ENCODE peak calls at places on chromosome 12, in nine cellular contexts. U is CD4-positive, CD25-positive, alpha-beta regulatory T cell; Z is body of pancreas; E is left ventricle myocardium inferior; Q is mammary epithelial cell; T is naive thymus-derived CD4-positive, alpha-beta T cell; K is Caco-2; H is RWPE2; B is CD8-positive, alpha-beta T cell. R is an unnamed sample. For H3K4me1 and H3K27me3, the result is how much of the 10 kb centered on the place peaks cover.

GRCh38 chr12:123934829-123935228 is 37.8 kb downstream of the CCDC92 start:
- DNase-seq in T (no peak), B (no peak), U (no peak), E (no peak), Z (no peak), H (no peak), K (no peak), Q (peak), R (no peak)

GRCh38 chr12:122894173-122895121 is 1.5 kb downstream of the VPS37B start:
- DNase-seq in T (no peak), Q (peak), B (no peak), K (no peak), H (no peak), E (no peak), U (no peak), Z (peak), R (no peak)

GRCh38 chr12:61536117-61536516 is 724.1 kb upstream of the USP15 start:
- DNase-seq in U (no peak), B (no peak), T (no peak), Z (no peak), E (no peak), Q (no peak), K (no peak), H (no peak), R (no peak)

GRCh38 chr12:49552899-49553298 is 14.1 kb downstream of the KCNH3 start:
- DNase-seq in Z (no peak), E (no peak), K (no peak), H (no peak), T (no peak), B (no peak), U (no peak), Q (no peak), R (no peak)

GRCh38 chr12:88036368-88036965 is 7.3 kb upstream of the C12orf50 start:
- DNase-seq in U (no peak), Q (peak), H (no peak), Z (peak), E (no peak), B (no peak), T (no peak), K (no peak), R (no peak)

GRCh38 chr12:57299514-57300016 is 48.6 kb upstream of the STAC3 start:
- DNase-seq in H (no peak), B (no peak), Q (no peak), E (no peak), T (no peak), Z (no peak), K (no peak), U (no peak), R (no peak)

GRCh38 chr12:85641796-85642195 is 194.4 kb downstream of the RASSF9 start:
- DNase-seq in E (no peak), T (no peak), K (no peak), Z (no peak), H (no peak), B (no peak), Q (peak), U (no peak), R (no peak)

GRCh38 chr12:119061208-119061796 is 80.0 kb downstream of the SRRM4 start:
- DNase-seq in T (no peak), E (peak), K (peak), Z (peak), H (peak), U (no peak), Q (peak), B (no peak), R (peak)

GRCh38 chr12:79737875-79738718 is 47.3 kb upstream of the PAWR start:
- DNase-seq in B (no peak), K (peak), Z (peak), E (no peak), Q (peak), H (no peak), T (no peak), U (no peak), R (peak)

GRCh38 chr12:40726366-40726765 is 34.1 kb downstream of the CNTN1 start:
- DNase-seq in E (no peak), B (no peak), K (no peak), U (no peak), T (no peak), Z (no peak), H (no peak), Q (no peak), R (no peak)

GRCh38 chr12:17266856-17267255 is 660.9 kb upstream of the LMO3 start:
- DNase-seq in K (no peak), Q (no peak), Z (no peak), E (no peak), T (no peak), U (no peak), B (no peak), H (no peak), R (no peak)

GRCh38 chr12:71742998-71743397 is 11.7 kb upstream of the RAB21 start:
- DNase-seq in K (no peak), Q (no peak), Z (no peak), H (no peak), U (no peak), B (no peak), T (no peak), E (no peak), R (no peak)

GRCh38 chr12:34601689-34602088 is 579.4 kb downstream of the ALG10 start:
- DNase-seq in T (no peak), B (no peak), E (no peak), H (peak), K (no peak), Z (no peak), U (no peak), Q (no peak), R (no peak)

GRCh38 chr12:113857371-113857770 is 108.8 kb downstream of the RBM19 start:
- DNase-seq in B (no peak), Z (no peak), E (no peak), K (no peak), Q (no peak), H (no peak), T (no peak), U (no peak), R (no peak)

GRCh38 chr12:82124711-82125110 is 233.5 kb downstream of the CCDC59 start:
- DNase-seq in Z (no peak), Q (peak), K (no peak), T (no peak), H (peak), U (no peak), B (no peak), E (no peak), R (no peak)

GRCh38 chr12:27183342-27183741 is 60.7 kb upstream of the STK38L start:
- DNase-seq in B (no peak), T (no peak), E (no peak), U (no peak), K (no peak), H (no peak), Z (no peak), Q (no peak), R (no peak)

GRCh38 chr12:46959484-46959883 is 119.9 kb upstream of the PCED1B start:
- DNase-seq in U (no peak), Z (no peak), E (no peak), B (no peak), Q (peak), K (no peak), H (no peak), T (no peak), R (no peak)

GRCh38 chr12:94597268-94597667 is 53.1 kb downstream of the TMCC3 start:
- DNase-seq in B (no peak), T (no peak), Z (no peak), H (no peak), K (no peak), Q (no peak), E (no peak), U (no peak), R (no peak)

GRCh38 chr12:119803391-119803791 is 73.7 kb downstream of the CIT start:
- DNase-seq in K (no peak), H (no peak), U (no peak), Q (no peak), B (no peak), E (no peak), T (no peak), Z (peak), R (no peak)

GRCh38 chr12:46292754-46293402 is 24.0 kb upstream of the SLC38A1 start:
- DNase-seq in U (no peak), E (no peak), Q (peak), H (no peak), K (no peak), T (no peak), Z (no peak), B (no peak), R (no peak)

GRCh38 chr12:111074559-111074958 is 154.2 kb upstream of the MYL2 start:
- DNase-seq in Q (no peak), U (no peak), H (peak), B (no peak), Z (peak), T (no peak), E (no peak), K (no peak), R (no peak)

GRCh38 chr12:85713368-85713767 is 122.8 kb downstream of the RASSF9 start:
- DNase-seq in Z (no peak), B (no peak), H (no peak), K (no peak), E (no peak), Q (no peak), T (no peak), U (no peak), R (no peak)

GRCh38 chr12:45637706-45638105 is 91.8 kb upstream of the ARID2 start:
- DNase-seq in T (no peak), K (no peak), Q (peak), E (no peak), H (no peak), U (no peak), B (no peak), Z (no peak), R (no peak)

GRCh38 chr12:59191372-59191771 is 271.1 kb upstream of the LRIG3 start:
- DNase-seq in U (no peak), T (no peak), Q (peak), H (no peak), K (no peak), E (no peak), Z (no peak), B (no peak), R (no peak)

GRCh38 chr12:71556471-71556870 is 107.2 kb downstream of the ZFC3H1 start:
- DNase-seq in B (no peak), U (no peak), K (no peak), Q (no peak), Z (no peak), E (no peak), H (no peak), T (no peak), R (no peak)

GRCh38 chr12:132629330-132629729 is 10.8 kb downstream of the P2RX2 start:
- DNase-seq in U (no peak), H (no peak), T (no peak), Z (no peak), Q (no peak), B (no peak), E (no peak), K (no peak), R (no peak)

GRCh38 chr12:70487440-70487839 is 121.3 kb downstream of the KCNMB4 start:
- DNase-seq in T (no peak), Q (no peak), K (no peak), Z (no peak), U (no peak), E (no peak), H (no peak), B (no peak), R (no peak)

GRCh38 chr12:53221203-53222076 is 10.6 kb downstream of the RARG start:
- DNase-seq in Z (peak), H (peak), U (peak), T (peak), B (no peak), Q (peak), E (peak), K (peak), R (no peak)

GRCh38 chr12:32893008-32893407 is 3.6 kb downstream of the PKP2 start:
- DNase-seq in H (no peak), T (no peak), B (no peak), Z (no peak), K (peak), U (no peak), Q (no peak), E (no peak), R (no peak)

GRCh38 chr12:12010277-12011031 is 60.3 kb upstream of the BCL2L14 start:
- DNase-seq in T (no peak), Z (peak), E (peak), B (no peak), H (no peak), U (no peak), K (no peak), Q (peak), R (peak)

GRCh38 chr12:39464976-39465375 is 22.1 kb upstream of the KIF21A start:
- DNase-seq in Z (no peak), B (no peak), E (no peak), H (no peak), T (no peak), K (no peak), Q (no peak), U (no peak), R (no peak)

GRCh38 chr12:132310181-132311040 is 19.0 kb downstream of the GALNT9 start:
- DNase-seq in E (no peak), Q (no peak), K (no peak), B (no peak), Z (no peak), U (no peak), H (peak), T (no peak), R (no peak)

GRCh38 chr12:53623526-53623925 is 2.7 kb downstream of the ATF7 start:
- DNase-seq in U (no peak), T (no peak), H (no peak), Z (no peak), B (no peak), K (no peak), Q (peak), E (no peak), R (no peak)

GRCh38 chr12:40693503-40693863 is 1.2 kb downstream of the CNTN1 start:
- DNase-seq in T (no peak), Z (peak), H (no peak), K (no peak), E (no peak), B (no peak), U (no peak), Q (peak), R (no peak)

GRCh38 chr12:100706029-100706428 is 88.5 kb upstream of the ANO4 start:
- DNase-seq in Z (no peak), B (no peak), H (peak), U (no peak), E (no peak), K (no peak), T (no peak), Q (peak), R (no peak)

GRCh38 chr12:132724506-132725220 is 14.0 kb downstream of the PGAM5 start:
- DNase-seq in U (no peak), E (no peak), H (no peak), B (no peak), Z (no peak), Q (no peak), T (no peak), K (no peak), R (no peak)

GRCh38 chr12:124646385-124647230 is 79.2 kb upstream of the NCOR2 start:
- DNase-seq in B (no peak), E (no peak), Z (no peak), Q (no peak), K (no peak), H (no peak), T (no peak), U (no peak), R (no peak)

GRCh38 chr12:120249875-120250795 is 15.4 kb downstream of the PXN start:
- DNase-seq in T (no peak), H (no peak), Q (no peak), B (no peak), U (no peak), E (peak), K (no peak), Z (no peak), R (peak)

GRCh38 chr12:65490193-65490592 is 211.7 kb downstream of the MSRB3 start:
- DNase-seq in U (no peak), K (no peak), E (no peak), T (no peak), Z (no peak), B (no peak), Q (peak), H (no peak), R (no peak)

DNA sequence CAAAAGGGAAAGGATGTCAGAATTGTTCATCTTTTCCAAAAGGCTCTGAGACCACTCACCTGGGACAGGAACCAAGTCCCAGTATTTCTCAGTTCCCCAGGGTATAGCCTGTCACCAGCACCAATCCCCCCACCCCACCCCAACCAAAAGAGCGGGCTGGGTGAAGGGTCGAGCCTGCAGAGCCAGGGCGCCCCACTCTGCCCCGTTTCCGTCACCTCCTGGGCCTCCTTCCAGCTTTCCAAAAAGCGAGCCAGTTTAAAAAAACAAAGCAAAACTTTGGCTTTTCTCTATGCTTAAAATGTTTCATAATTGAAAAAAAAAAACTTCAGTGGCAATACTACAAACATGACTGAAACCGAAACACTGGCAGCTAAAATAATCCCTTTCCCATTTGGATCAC is 7.6 kb downstream of the CAMKK2 start:
- DNase-seq in H (no peak), B (no peak), T (no peak), U (no peak), Z (no peak), E (no peak), K (no peak), Q (no peak), R (no peak)
- H3K4me3 ChIP-seq in H (no peak), B (no peak), T (no peak), U (no peak), Z (no peak), E (peak), K (no peak), Q (no peak), R (no peak)

DNA sequence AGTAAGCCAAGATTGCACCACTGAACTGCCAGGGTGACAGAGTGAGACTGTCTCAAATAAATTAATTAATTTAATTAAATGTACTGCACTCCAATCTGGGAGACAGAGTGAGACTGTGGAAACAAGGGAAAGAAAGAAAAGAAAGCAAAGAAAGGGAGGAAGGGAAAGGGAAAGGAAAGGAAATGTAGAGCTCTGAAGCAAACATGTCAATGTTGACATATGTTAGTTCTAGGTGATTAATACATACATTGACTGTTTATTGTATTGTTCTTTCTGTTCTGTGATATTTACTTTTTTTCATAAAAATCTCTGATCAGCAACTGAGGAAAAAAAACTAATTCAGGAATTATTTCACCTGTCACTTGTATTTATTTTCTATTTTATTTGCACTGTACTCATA is 99.5 kb downstream of the DENND5B start:
- DNase-seq in K (no peak), U (no peak), B (no peak), Z (no peak), H (no peak), T (no peak), E (no peak), Q (no peak), R (no peak)
- H3K4me1 ChIP-seq in K (under half), U (under half), B (under half), Z (under half), H (under half), T (under half), E (under half), Q (under half), R (under half)

GRCh38 chr12:4422985-4423384 is 22.6 kb downstream of the FGF6 start:
- DNase-seq in U (no peak), B (no peak), K (no peak), E (no peak), Z (no peak), H (no peak), T (no peak), Q (no peak), R (no peak)

GRCh38 chr12:4421590-4422031 is 24.0 kb downstream of the FGF6 start:
- DNase-seq in Q (peak), T (no peak), U (peak), K (peak), B (no peak), H (no peak), Z (no peak), E (no peak), R (peak)

GRCh38 chr12:4417471-4417870 is 28.1 kb downstream of the FGF6 start:
- DNase-seq in Q (no peak), E (no peak), T (no peak), K (no peak), B (no peak), H (no peak), Z (no peak), U (no peak), R (no peak)

GRCh38 chr12:4416276-4416675 is 29.3 kb downstream of the FGF6 start:
- DNase-seq in U (no peak), T (no peak), B (no peak), E (no peak), K (no peak), Q (no peak), H (no peak), Z (no peak), R (no peak)

DNA sequence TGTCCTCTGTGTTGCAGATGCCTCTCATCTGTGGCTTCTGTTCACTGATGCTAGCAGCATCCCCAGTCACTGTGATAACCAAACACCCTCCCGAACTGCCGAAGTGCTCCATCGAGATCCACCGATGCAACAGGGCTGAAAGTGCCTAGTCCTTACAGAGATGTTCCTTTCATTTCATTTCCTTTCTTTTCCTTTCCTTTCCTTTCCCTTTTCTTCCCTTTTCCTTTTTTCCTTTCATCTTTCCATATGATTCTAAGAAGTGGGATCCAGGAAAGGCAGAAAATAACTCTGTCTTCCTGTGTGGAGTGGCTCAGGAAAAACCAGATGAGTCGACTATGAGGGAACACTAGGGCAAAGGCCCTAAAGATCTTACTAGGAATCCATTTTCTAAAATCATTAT is 26.7 kb downstream of the FGF6 start:
- DNase-seq in Z (no peak), U (no peak), K (no peak), T (no peak), H (no peak), E (no peak), Q (no peak), B (no peak), R (no peak)
- H3K27me3 ChIP-seq in Z (under half), U (under half), K (under half), T (under half), H (half or more), E (under half), Q (under half), B (under half), R (under half)

GRCh38 chr12:103482365-103482764 is 13.4 kb downstream of the C12orf42 start:
- DNase-seq in B (no peak), K (no peak), Z (no peak), T (no peak), Q (no peak), E (no peak), U (no peak), H (no peak), R (no peak)
- H3K4me3 ChIP-seq in B (no peak), K (no peak), Z (no peak), T (peak), Q (no peak), E (no peak), U (peak), H (no peak), R (no peak)